ENCODE peak calls at places on chromosome 14, in eight cellular contexts. J is neural crest cell; P is caudate nucleus; G is lung microvascular endothelial cell; U is activated gamma-delta T cell treated with anti-CD3 and anti-CD28 coated beads, Interleukin-2, amount 50 U/mL, for 16 hours; L is GM18507; Y is stimulated activated CD4-positive, alpha-beta T cell treated with anti-CD3 and anti-CD28 coated beads, Interleukin-1b, Interleukin-23, amount 100 ng/mL, for 24 hours; K is EL. I is an unnamed sample.

GRCh38 chr14:105883066-105884005 is 357.0 kb downstream of the TMEM121 start:
- DNase-seq in P (no peak), J (no peak), K (no peak), G (no peak), L (no peak), Y (no peak), U (no peak), I (no peak)

GRCh38 chr14:32374155-32374554 is 45.1 kb downstream of the AKAP6 start:
- DNase-seq in K (no peak), J (no peak), P (no peak), L (no peak), Y (no peak), U (no peak), G (peak; percentile 24), I (no peak)

GRCh38 chr14:92759300-92759678 is 10.9 kb upstream of the LGMN start:
- DNase-seq in K (peak; percentile 33), G (peak; percentile 54), P (no peak), J (no peak), Y (no peak), U (no peak), L (no peak), I (no peak)

GRCh38 chr14:54329082-54329695 is 67.6 kb upstream of the CDKN3 start:
- DNase-seq in U (no peak), Y (no peak), G (peak; percentile 72), P (no peak), J (peak; percentile 44), L (no peak), K (peak; percentile 71), I (no peak)

GRCh38 chr14:99688210-99688581 is 4.1 kb downstream of the CYP46A1 start:
- DNase-seq in L (no peak), J (no peak), P (no peak), K (no peak), Y (no peak), G (no peak), U (no peak), I (no peak)

GRCh38 chr14:23562822-23563472 is 4.6 kb downstream of the AP1G2 start:
- DNase-seq in G (peak; percentile 46), P (no peak), Y (peak; percentile 30), K (peak; percentile 44), L (no peak), U (peak; percentile 43), J (peak; percentile 73), I (no peak)

GRCh38 chr14:90198541-90198940 is 57.8 kb upstream of the PSMC1 start:
- DNase-seq in G (no peak), L (no peak), J (no peak), P (no peak), Y (no peak), K (no peak), U (no peak), I (no peak)

GRCh38 chr14:39267592-39268112 is 33.9 kb downstream of the MIA2 start:
- DNase-seq in K (no peak), L (no peak), U (no peak), G (no peak), P (no peak), J (no peak), Y (no peak), I (no peak)

GRCh38 chr14:69928111-69928523 is 48.9 kb downstream of the SMOC1 start:
- DNase-seq in P (no peak), K (no peak), Y (no peak), G (peak; percentile 9), J (no peak), U (no peak), L (no peak), I (no peak)

GRCh38 chr14:78933948-78934524 is 763.9 kb downstream of the NRXN3 start:
- DNase-seq in J (peak; percentile 20), U (no peak), L (no peak), Y (no peak), G (peak; percentile 45), K (peak; percentile 53), P (no peak), I (no peak)

GRCh38 chr14:51436630-51437029 is 196.6 kb downstream of the TMX1 start:
- DNase-seq in J (no peak), U (no peak), P (no peak), G (no peak), Y (no peak), K (no peak), L (no peak), I (no peak)